ENCODE peak calls at places on chromosome 4, in five cellular contexts. Z is tibial artery, L is choroid plexus epithelial cell, T is GM23338, V is foreskin fibroblast. U is an unnamed sample.
A peak's percentile ranks its signal among the peaks of the same experiment; 100 is the strongest.

GRCh38 chr4:13537011-13537831 is 7.1 kb downstream of the NKX3-2 start:
- DNase-seq in V (no peak), Z (no peak), L (no peak), T (peak; percentile 34), U (no peak)

GRCh38 chr4:173573286-173573685 is 43.3 kb upstream of the HAND2 start:
- DNase-seq in V (no peak), L (no peak), Z (no peak), T (no peak), U (peak; percentile 16)

GRCh38 chr4:53185853-53186590 is 179.8 kb downstream of the SCFD2 start:
- DNase-seq in V (no peak), T (no peak), L (peak; percentile 65), Z (no peak), U (peak; percentile 71)

GRCh38 chr4:86302242-86302641 is 57.6 kb downstream of the MAPK10 start:
- DNase-seq in L (no peak), Z (no peak), T (peak; percentile 76), V (no peak), U (no peak)

GRCh38 chr4:82801910-82802521 is 3.4 kb upstream of the SCD5 start:
- DNase-seq in L (peak; percentile 72), T (no peak), V (no peak), Z (no peak), U (no peak)

GRCh38 chr4:174828845-174829701 is at the start of gene GLRA3:
- DNase-seq in Z (no peak), L (peak; percentile 74), T (peak; percentile 99), V (no peak), U (peak; percentile 8)

GRCh38 chr4:44150091-44150576 is 298.5 kb downstream of the KCTD8 start:
- DNase-seq in T (no peak), Z (no peak), V (no peak), L (peak; percentile 28), U (no peak)

GRCh38 chr4:156169011-156169410 is 215.3 kb upstream of the CTSO start:
- DNase-seq in T (peak; percentile 73), Z (no peak), L (peak; percentile 92), V (peak; percentile 91), U (peak; percentile 88)

GRCh38 chr4:32987111-32987510 is 2266.9 kb downstream of the PCDH7 start:
- DNase-seq in T (no peak), Z (no peak), L (no peak), V (no peak), U (no peak)

GRCh38 chr4:94068712-94069111 is 139.0 kb upstream of the SMARCAD1 start:
- DNase-seq in V (no peak), Z (no peak), T (peak; percentile 74), L (peak; percentile 17), U (no peak)

GRCh38 chr4:16686195-16686594 is 212.2 kb downstream of the LDB2 start:
- DNase-seq in Z (no peak), T (no peak), V (peak; percentile 90), L (peak; percentile 93), U (peak; percentile 82)

GRCh38 chr4:38182334-38182998 is 222.3 kb downstream of the PTTG2 start:
- DNase-seq in Z (no peak), L (no peak), T (no peak), V (no peak), U (no peak)

GRCh38 chr4:149168645-149169044 is 647.0 kb downstream of the IQCM start:
- DNase-seq in V (no peak), T (no peak), Z (no peak), L (peak; percentile 60), U (no peak)

GRCh38 chr4:1130318-1131186 is 17.2 kb upstream of the RNF212 start:
- DNase-seq in T (peak; percentile 74), L (peak; percentile 89), Z (peak; percentile 80), V (peak; percentile 62), U (peak; percentile 30)

GRCh38 chr4:75889537-75890199 is 12.6 kb downstream of the PPEF2 start:
- DNase-seq in L (no peak), T (no peak), V (no peak), Z (no peak), U (no peak)

GRCh38 chr4:114349543-114350175 is 248.9 kb upstream of the UGT8 start:
- DNase-seq in V (peak; percentile 36), Z (no peak), T (no peak), L (peak; percentile 33), U (peak; percentile 33)

GRCh38 chr4:68773699-68774098 is 42.1 kb upstream of the UGT2B10 start:
- DNase-seq in L (no peak), T (no peak), V (no peak), Z (no peak), U (no peak)

GRCh38 chr4:84887824-84888223 is 78.7 kb downstream of the WDFY3 start:
- DNase-seq in Z (no peak), T (no peak), V (peak; percentile 75), L (peak; percentile 62), U (peak; percentile 36)

GRCh38 chr4:146095091-146095690 is 80.3 kb upstream of the LSM6 start:
- DNase-seq in T (peak; percentile 88), L (peak; percentile 81), V (peak; percentile 37), Z (no peak), U (peak; percentile 14)

GRCh38 chr4:67401902-67402301 is 143.4 kb downstream of the CENPC start:
- DNase-seq in L (no peak), T (no peak), Z (no peak), V (no peak), U (no peak)

GRCh38 chr4:40264995-40265909 is 68.4 kb downstream of the RHOH start:
- DNase-seq in T (no peak), Z (no peak), L (peak; percentile 59), V (no peak), U (peak; percentile 32)

GRCh38 chr4:54482529-54482961 is 175.2 kb upstream of the KIT start:
- DNase-seq in V (no peak), Z (no peak), L (no peak), T (no peak), U (no peak)

GRCh38 chr4:169649545-169650226 is 29.3 kb downstream of the CLCN3 start:
- DNase-seq in L (no peak), V (no peak), Z (no peak), T (no peak), U (no peak)

GRCh38 chr4:24260922-24261581 is 323.3 kb downstream of the DHX15 start:
- DNase-seq in Z (no peak), T (peak; percentile 10), L (no peak), V (no peak), U (no peak)

GRCh38 chr4:108370291-108370690 is 201.6 kb upstream of the LEF1 start:
- DNase-seq in Z (no peak), T (no peak), L (no peak), V (no peak), U (no peak)

GRCh38 chr4:171031338-171031737 is 781.9 kb upstream of the GALNTL6 start:
- DNase-seq in V (no peak), Z (no peak), T (no peak), L (no peak), U (no peak)

GRCh38 chr4:84470204-84470785 is 28.8 kb downstream of the NKX6-1 start:
- DNase-seq in T (peak; percentile 60), Z (no peak), L (peak; percentile 26), V (no peak), U (no peak)

GRCh38 chr4:76060506-76060905 is 14.0 kb upstream of the ART3 start:
- DNase-seq in T (no peak), L (no peak), V (no peak), Z (no peak), U (no peak)

GRCh38 chr4:60611762-60612496 is 588.2 kb upstream of the ADGRL3 start:
- DNase-seq in T (peak; percentile 24), L (no peak), V (no peak), Z (no peak), U (no peak)

GRCh38 chr4:8495803-8496202 is 55.2 kb downstream of the TRMT44 start:
- DNase-seq in Z (no peak), L (no peak), T (peak; percentile 81), V (no peak), U (no peak)

GRCh38 chr4:42816189-42816588 is 76.3 kb upstream of the GRXCR1 start:
- DNase-seq in L (no peak), V (no peak), Z (no peak), T (no peak), U (no peak)

GRCh38 chr4:174665799-174666198 is 143.5 kb upstream of the HPGD start:
- DNase-seq in Z (no peak), L (no peak), V (no peak), T (no peak), U (no peak)

GRCh38 chr4:1598206-1598605 is 85.9 kb downstream of the FAM53A start:
- DNase-seq in T (no peak), V (no peak), L (no peak), Z (no peak), U (no peak)

GRCh38 chr4:2795558-2796260 is 2.8 kb downstream of the SH3BP2 start:
- DNase-seq in T (no peak), V (no peak), L (no peak), Z (peak; percentile 66), U (no peak)

DNA sequence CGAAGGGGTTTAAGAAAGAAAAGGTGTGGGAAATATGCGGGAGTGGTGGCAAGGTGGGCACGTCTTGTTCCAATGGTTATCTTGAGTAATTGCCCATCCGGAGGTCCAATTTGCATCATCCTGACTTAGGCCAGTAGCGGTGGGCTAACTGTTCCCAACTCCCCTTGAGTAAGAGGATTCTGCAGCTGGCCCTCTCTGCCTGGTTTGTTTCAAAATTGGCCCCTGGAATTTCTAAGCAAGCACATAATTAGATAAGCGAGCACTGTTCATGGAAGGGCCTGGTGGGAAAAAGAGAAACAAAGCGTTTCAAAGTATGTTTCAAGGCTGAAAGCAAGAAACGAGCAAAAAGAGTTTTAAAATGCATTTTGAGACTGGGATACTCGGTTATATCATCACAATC is 198.2 kb downstream of the CEP135 start:
- DNase-seq in Z (no peak), V (no peak), L (no peak), T (no peak), U (no peak)
- H3K4me3 ChIP-seq in Z (no peak overlapping the region), V (no peak overlapping the region), L (no peak overlapping the region), T (no peak overlapping the region), U (no peak overlapping the region)

GRCh38 chr4:177861551-177862094 is 419.4 kb upstream of the AGA start:
- DNase-seq in V (no peak), Z (no peak), L (no peak), T (no peak), U (no peak)
- H3K4me3 ChIP-seq in V (no peak overlapping the region), Z (no peak overlapping the region), L (no peak overlapping the region), T (no peak overlapping the region), U (no peak overlapping the region)

GRCh38 chr4:190017357-190018200 is 9.5 kb downstream of the FRG2 start:
- DNase-seq in V (no peak), Z (no peak), T (peak; percentile 54), L (no peak), U (no peak)

GRCh38 chr4:190019023-190019858 is 7.8 kb downstream of the FRG2 start:
- DNase-seq in V (no peak), L (no peak), Z (no peak), T (peak; percentile 69), U (no peak)

GRCh38 chr4:190016369-190017289 is 10.4 kb downstream of the FRG2 start:
- DNase-seq in L (no peak), T (no peak), V (no peak), Z (no peak), U (no peak)

GRCh38 chr4:190018201-190018920 is 8.7 kb downstream of the FRG2 start:
- DNase-seq in T (peak; percentile 46), V (no peak), L (no peak), Z (no peak), U (no peak)

GRCh38 chr4:190020790-190021717 is 6.0 kb downstream of the FRG2 start:
- DNase-seq in Z (no peak), V (no peak), T (peak; percentile 92), L (peak; percentile 23), U (no peak)
- H3K4me3 ChIP-seq in Z (peak overlapping the region; percentile 39), V (no peak overlapping the region), T (peak overlapping the region; percentile 74), L (no peak overlapping the region), U (peak overlapping the region; percentile 9)

GRCh38 chr4:176236909-176237308 is 32.1 kb downstream of the ASB5 start:
- DNase-seq in V (no peak), T (no peak), L (no peak), Z (no peak), U (no peak)
- H3K4me3 ChIP-seq in V (no peak overlapping the region), T (no peak overlapping the region), L (no peak overlapping the region), Z (no peak overlapping the region), U (no peak overlapping the region)

U was measured in skeletal muscle cell.